ENCODE peak calls at places on chromosomes 5 and 9, in six cellular contexts. P, B, L, M, K and J are unnamed samples. For H3K4me1, the result is how much of the 10 kb centered on the place peaks cover.

GRCh38 chr5:149060325-149060724 is 2.5 kb downstream of the SH3TC2 start:
- DNase-seq in B (peak), L (no peak), M (peak), P (peak), K (no peak), J (no peak)

GRCh38 chr5:16265141-16265540 is 85.5 kb upstream of the MARCHF11 start:
- DNase-seq in M (no peak), B (no peak), L (no peak), P (no peak), K (no peak), J (no peak)

GRCh38 chr5:69489246-69489645 is 3.3 kb upstream of the OCLN start:
- DNase-seq in L (no peak), P (no peak), M (no peak), B (peak), K (no peak), J (no peak)

GRCh38 chr5:98694902-98695301 is 78.6 kb upstream of the RGMB start:
- DNase-seq in P (no peak), L (no peak), M (no peak), K (no peak), B (no peak), J (no peak)

GRCh38 chr9:81855538-81855937 is 72.7 kb upstream of the SPATA31D4 start:
- DNase-seq in L (no peak), P (peak), M (no peak), B (no peak), K (no peak), J (no peak)

GRCh38 chr9:13728121-13728520 is 448.6 kb upstream of the MPDZ start:
- DNase-seq in B (no peak), L (peak), M (no peak), P (no peak), K (no peak), J (no peak)

GRCh38 chr9:76453785-76454184 is 5.2 kb upstream of the GCNT1 start:
- DNase-seq in L (no peak), B (no peak), P (peak), M (no peak), K (no peak), J (no peak)

GRCh38 chr5:158720316-158720715 is 379.4 kb downstream of the EBF1 start:
- DNase-seq in M (no peak), K (no peak), P (no peak), L (no peak), B (no peak), J (no peak)

GRCh38 chr5:112921031-112921832 is 795 bp downstream of the REEP5 start:
- DNase-seq in K (peak), B (peak), M (peak), P (peak), L (peak), J (peak)

GRCh38 chr5:178120661-178121357 is 7.5 kb downstream of the N4BP3 start:
- DNase-seq in P (peak), M (peak), L (peak), B (peak), K (peak), J (peak)

GRCh38 chr5:168472329-168472728 is 13.9 kb upstream of the RARS1 start:
- DNase-seq in B (no peak), L (no peak), M (peak), K (no peak), P (peak), J (no peak)

GRCh38 chr9:21690561-21690960 is 111.9 kb upstream of the MTAP start:
- DNase-seq in K (no peak), M (no peak), L (no peak), B (no peak), P (peak), J (no peak)
- TF ChIP-seq CTCF in K (no peak), M (no peak), L (no peak), B (no peak), P (no peak), J (no peak)

GRCh38 chr9:129493714-129494047 is 127.2 kb downstream of the C9orf50 start:
- DNase-seq in B (no peak), P (no peak), M (no peak), K (no peak), L (no peak), J (no peak)

GRCh38 chr9:129491486-129491855 is 129.4 kb downstream of the C9orf50 start:
- DNase-seq in L (peak), P (no peak), M (peak), B (no peak), K (peak), J (peak)

GRCh38 chr9:129493002-129493713 is 127.7 kb downstream of the C9orf50 start:
- DNase-seq in B (no peak), P (no peak), M (no peak), K (no peak), L (no peak), J (no peak)

GRCh38 chr9:129489838-129490582 is 130.9 kb downstream of the C9orf50 start:
- DNase-seq in M (no peak), B (no peak), P (peak), K (peak), L (peak), J (no peak)

DNA sequence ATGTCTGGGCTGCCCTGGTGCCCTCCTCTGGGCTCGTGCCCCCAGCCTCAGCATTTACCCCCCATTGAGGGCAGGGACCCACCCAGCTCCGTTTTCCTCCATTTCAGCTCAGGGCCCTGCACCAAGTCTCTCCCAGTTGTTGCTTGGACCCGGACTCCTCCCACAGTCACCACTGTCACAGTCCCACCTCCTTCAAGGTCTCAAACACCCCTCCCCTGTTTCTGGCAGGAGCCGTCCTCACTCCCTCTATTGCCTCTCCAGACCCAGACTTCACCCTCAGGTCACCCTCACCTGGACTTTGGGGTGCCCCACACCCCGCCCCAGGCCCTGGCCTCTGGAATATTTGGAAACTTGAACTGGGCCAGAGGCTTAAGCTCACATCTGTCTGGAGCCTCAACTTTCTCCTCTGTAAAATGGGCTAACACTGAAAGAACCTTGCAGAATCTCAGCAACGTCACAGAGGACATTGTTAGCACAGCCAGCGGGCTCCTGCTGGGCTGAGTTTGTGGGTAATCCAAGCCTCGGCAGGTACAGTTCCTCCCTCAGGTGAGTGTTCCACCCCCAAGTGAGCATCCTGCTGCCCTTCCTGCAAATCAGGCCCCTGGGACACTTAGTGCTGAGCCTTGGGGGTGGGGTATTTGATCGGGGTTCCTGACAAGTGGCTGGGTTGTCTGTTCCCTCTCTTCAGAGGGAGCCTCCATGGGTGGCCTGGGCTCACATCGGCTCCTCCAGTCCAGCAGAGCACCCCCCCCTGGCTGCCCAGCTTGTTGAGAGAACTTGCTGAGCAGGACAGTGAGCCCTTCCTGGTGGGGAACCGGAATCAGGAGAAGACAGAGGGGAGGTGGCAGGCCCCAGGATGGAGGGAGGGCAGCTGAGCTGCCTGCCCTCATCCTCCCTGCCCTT is 130.1 kb downstream of the C9orf50 start:
- DNase-seq in B (no peak), K (peak), P (no peak), L (peak), M (peak), J (peak)
- H3K4me1 ChIP-seq in B (half or more), K (under half), P (half or more), L (under half), M (half or more), J (half or more)

GRCh38 chr5:153905214-153905613 is 133.5 kb downstream of the FAM114A2 start:
- DNase-seq in L (no peak), M (no peak), P (no peak), B (no peak), K (no peak), J (no peak)
- TF ChIP-seq CTCF in L (no peak), M (peak), P (peak), B (no peak), K (no peak), J (no peak)

DNA sequence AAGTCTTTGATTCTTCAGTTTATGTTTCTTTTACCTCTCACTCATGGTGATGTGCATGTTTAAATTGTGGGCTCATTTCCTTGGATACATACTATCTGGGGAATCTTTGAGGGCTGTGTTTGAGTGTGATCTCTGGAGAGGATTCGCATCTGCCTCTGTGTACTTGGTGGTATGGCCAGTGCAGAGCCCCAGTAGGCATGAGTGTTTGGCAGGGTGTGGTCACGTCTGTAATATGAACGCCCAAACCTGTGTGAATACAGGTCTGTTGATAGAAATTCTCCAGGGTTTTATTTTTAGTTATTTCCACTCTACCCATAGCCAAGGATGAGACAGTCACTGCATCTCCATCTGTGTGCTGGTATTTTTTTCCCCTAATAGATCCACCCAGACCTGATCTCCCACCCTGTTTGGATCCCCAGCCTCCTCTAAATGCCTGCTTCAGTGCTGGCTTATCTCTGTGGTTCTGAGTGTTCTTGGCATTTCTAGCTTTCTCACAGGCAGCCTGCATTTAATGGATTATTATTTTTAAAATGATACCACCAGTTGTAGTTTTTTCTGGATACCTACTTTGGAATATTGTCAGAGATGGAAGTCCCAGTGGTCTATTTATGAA is 37.5 kb downstream of the TJP2 start:
- DNase-seq in L (no peak), K (no peak), P (no peak), M (no peak), B (no peak), J (no peak)
- H3K4me1 ChIP-seq in L (under half), K (under half), P (under half), M (under half), B (under half), J (under half)

DNA sequence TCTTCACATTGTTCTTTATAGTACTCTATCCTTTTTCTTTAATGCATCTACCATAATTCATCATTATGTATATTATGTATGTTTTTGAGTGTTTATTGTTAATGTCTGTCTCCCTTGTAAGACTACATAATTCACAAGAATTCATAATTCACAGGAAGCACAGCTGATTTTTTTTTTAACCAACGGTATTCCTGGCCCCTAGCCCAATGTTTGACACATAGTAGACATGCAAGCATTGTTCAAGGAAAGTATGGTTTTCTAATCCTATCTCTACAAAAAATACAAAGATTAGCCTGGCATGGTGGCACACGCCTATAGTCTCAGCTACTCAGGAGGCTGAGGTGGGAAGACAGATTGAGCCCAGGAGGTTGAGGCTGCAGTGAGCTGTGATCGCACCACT is 160.6 kb downstream of the PPP2R2B start:
- DNase-seq in L (no peak), P (no peak), M (no peak), B (no peak), K (no peak), J (no peak)
- TF ChIP-seq CTCF in L (no peak), P (no peak), M (no peak), B (no peak), K (no peak), J (no peak)